ENCODE peak calls at places on chromosomes 16 and 17, in ten cellular contexts. B is OCI-LY7; Z is cerebellar cortex; H is COR-L47; C is NCI-H1092; S is adrenal gland; V is ovary; M is HEK293T; X is ACHN; I is activated T-helper 9 cell treated with anti-CD3 and anti-CD28 coated beads, Interleukin-2, amount 50 U/mL, for 16 hours. O is an unnamed sample.

GRCh38 chr17:7445011-7445927 is at the start of gene CHRNB1:
- DNase-seq in B (no peak), Z (no peak), H (no peak), C (no peak), S (peak), V (peak), M (peak), X (peak), I (no peak), O (no peak)

GRCh38 chr17:36946726-36947091 is 2.0 kb upstream of the AATF start:
- DNase-seq in B (no peak), Z (no peak), H (no peak), C (no peak), S (no peak), V (no peak), M (no peak), X (no peak), I (no peak), O (peak)

GRCh38 chr16:3095869-3096268 is 3.2 kb downstream of the ZSCAN10 start:
- DNase-seq in B (peak), Z (no peak), H (no peak), C (no peak), S (no peak), V (no peak), M (no peak), X (peak), I (peak), O (no peak)

GRCh38 chr17:56581635-56582605 is 11.6 kb upstream of the NOG start:
- DNase-seq in B (no peak), Z (no peak), H (no peak), C (no peak), S (no peak), V (no peak), M (no peak), X (no peak), I (no peak), O (no peak)

GRCh38 chr17:29140631-29141483 is 39.3 kb downstream of the MYO18A start:
- DNase-seq in B (peak), Z (no peak), H (peak), C (peak), S (no peak), V (peak), M (no peak), X (no peak), I (no peak), O (no peak)

GRCh38 chr17:29590979-29591736 is 1.7 kb upstream of the GIT1 start:
- DNase-seq in B (peak), Z (peak), H (peak), C (peak), S (no peak), V (peak), M (no peak), X (peak), I (no peak), O (peak)

GRCh38 chr17:50045154-50045553 is 10.8 kb upstream of the ITGA3 start:
- DNase-seq in B (no peak), Z (no peak), H (no peak), C (no peak), S (no peak), V (no peak), M (no peak), X (no peak), I (no peak), O (no peak)

GRCh38 chr16:64250866-64251265 is 871.0 kb downstream of the CDH11 start:
- DNase-seq in B (no peak), Z (no peak), H (no peak), C (no peak), S (no peak), V (no peak), M (no peak), X (no peak), I (no peak), O (no peak)

O was measured in G401.